ENCODE peak calls at places on chromosomes 7 and 10, in four cellular contexts. Q is GM12878, J is K562, O is SK-N-SH. D is an unnamed sample.

GRCh38 chr10:43383204-43383971 is 12.0 kb downstream of the FXYD4 start:
- DNase-seq in Q (no peak), J (no peak), O (no peak), D (no peak)

GRCh38 chr10:59337254-59337653 is 25.1 kb downstream of the FAM13C start:
- DNase-seq in Q (no peak), J (no peak), O (no peak), D (peak)

GRCh38 chr10:101258179-101258885 is 29.1 kb upstream of the LBX1 start:
- DNase-seq in Q (no peak), J (peak), O (no peak), D (no peak)

GRCh38 chr7:42237162-42237821 is at the start of gene GLI3:
- DNase-seq in Q (no peak), J (peak), O (peak), D (no peak)

GRCh38 chr7:151411551-151411950 is 1.7 kb upstream of the WDR86 start:
- DNase-seq in Q (no peak), J (peak), O (peak), D (no peak)

GRCh38 chr7:107173691-107174406 is 5.0 kb downstream of the HBP1 start:
- DNase-seq in Q (no peak), J (no peak), O (no peak), D (no peak)

GRCh38 chr10:132376394-132376851 is 20.6 kb upstream of the PWWP2B start:
- DNase-seq in Q (no peak), J (no peak), O (no peak), D (no peak)

GRCh38 chr7:157432541-157432956 is 95.7 kb downstream of the DNAJB6 start:
- DNase-seq in Q (no peak), J (peak), O (peak), D (no peak)

GRCh38 chr10:43173120-43173519 is 34.9 kb downstream of the CSGALNACT2 start:
- DNase-seq in Q (no peak), J (no peak), O (peak), D (no peak)

DNA sequence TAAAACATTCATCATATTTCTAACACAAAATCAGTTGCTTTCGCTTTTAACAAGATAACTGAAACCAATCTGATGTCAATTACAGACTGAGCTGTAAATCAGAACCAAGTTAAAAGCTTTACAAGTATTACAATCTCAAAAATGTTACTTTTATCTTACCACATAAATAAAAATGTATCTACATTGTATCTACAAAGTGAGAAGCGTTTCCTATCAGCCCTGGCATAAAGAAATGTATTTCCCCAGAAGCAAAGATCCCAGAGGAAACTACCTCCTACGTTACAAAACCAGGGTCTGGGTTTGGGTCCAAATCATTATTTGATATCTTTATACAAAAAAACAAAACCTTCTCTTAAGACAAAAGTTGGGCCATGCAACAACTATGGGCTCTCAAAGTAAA is 2.6 kb downstream of the SMURF1 start:
- DNase-seq in Q (no peak), J (no peak), O (no peak), D (no peak)
- TF ChIP-seq NFIC in Q (no peak), J (no peak), O (no peak), D (no peak)

DNA sequence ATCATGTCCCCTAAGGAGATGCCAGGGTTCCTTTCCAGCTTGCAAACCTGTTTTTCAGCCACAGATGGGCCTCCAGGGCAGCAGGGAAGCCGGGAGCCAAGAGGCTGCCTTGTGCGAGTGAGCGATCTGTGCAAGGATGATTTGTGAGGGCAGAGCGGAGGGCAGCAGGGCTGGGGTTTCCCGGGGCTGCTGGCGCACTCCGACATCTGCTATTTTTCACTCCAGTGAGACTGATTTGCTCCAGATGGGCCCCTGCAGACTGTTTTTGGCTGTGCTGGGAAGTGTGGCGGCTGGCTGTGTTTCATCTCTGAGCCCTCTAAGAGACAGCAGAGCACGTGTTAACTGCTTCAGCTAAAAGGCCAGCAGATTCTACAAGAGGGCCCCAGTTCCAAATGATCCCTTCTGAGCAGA is 466.2 kb downstream of the TYW1 start:
- DNase-seq in Q (no peak), J (no peak), O (peak), D (no peak)
- TF ChIP-seq SMC3 in Q (no peak), J (no peak), O (no peak), D (no peak)

GRCh38 chr10:52172581-52172980 is 141.5 kb upstream of the DKK1 start:
- DNase-seq in Q (no peak), J (no peak), O (no peak), D (no peak)
- TF ChIP-seq NFIC in Q (no peak), J (no peak), O (no peak), D (no peak)

DNA sequence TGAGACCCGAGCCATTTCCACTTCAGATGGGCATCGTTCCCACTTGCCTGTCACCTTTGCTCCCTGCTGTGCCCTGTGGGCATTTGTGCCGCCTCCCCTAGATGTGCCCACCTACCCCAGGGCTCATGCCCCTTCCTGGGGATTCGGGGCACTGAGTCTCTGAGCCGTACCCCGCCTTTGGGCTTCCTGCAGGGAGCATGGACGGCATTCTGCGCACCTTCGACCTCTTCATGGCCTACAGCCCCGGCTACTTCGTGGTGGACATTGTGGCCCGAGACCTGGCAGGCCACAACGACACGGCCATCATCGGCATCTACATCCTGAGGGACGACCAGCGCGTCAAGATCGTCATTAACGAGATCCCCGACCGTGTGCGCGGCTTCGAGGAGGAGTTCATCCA is 36.3 kb upstream of the VSIR start:
- DNase-seq in Q (no peak), J (no peak), O (no peak), D (no peak)
- TF ChIP-seq SMC3 in Q (no peak), J (no peak), O (no peak), D (no peak)